ENCODE peak calls at places on chromosomes 11 and 22, in nine cellular contexts. W is upper lobe of right lung, Y is cardiac muscle cell, F is endodermal cell, V is ascending aorta, P is left lung, J is tibial artery, A is DND-41, E is pancreas. Q is an unnamed sample.

GRCh38 chr11:118226294-118226693 is 1.5 kb upstream of the JAML start:
- DNase-seq in V (no peak), A (no peak), Y (no peak), P (peak; percentile 57), E (no peak), W (no peak), F (no peak), J (no peak), Q (no peak)

GRCh38 chr22:41780714-41781507 is 19.6 kb upstream of the CCDC134 start:
- DNase-seq in P (peak; percentile 83), W (peak; percentile 77), E (no peak), F (peak; percentile 64), A (peak; percentile 71), V (peak; percentile 68), J (peak; percentile 69), Y (peak; percentile 68), Q (peak; percentile 96)

GRCh38 chr11:8832571-8833260 is 78.3 kb upstream of the AKIP1 start:
- DNase-seq in P (peak; percentile 57), E (no peak), W (peak; percentile 69), Y (peak; percentile 70), A (peak; percentile 77), F (peak; percentile 69), J (no peak), V (no peak), Q (no peak)

GRCh38 chr11:551131-551530 is 9.4 kb downstream of the LMNTD2 start:
- DNase-seq in V (no peak), P (no peak), E (no peak), J (no peak), F (no peak), W (no peak), A (no peak), Y (no peak), Q (no peak)

GRCh38 chr11:74171630-74172465 is 759 bp downstream of the PPME1 start:
- DNase-seq in F (no peak), J (no peak), W (no peak), E (no peak), P (no peak), V (no peak), Y (no peak), A (no peak), Q (no peak)

GRCh38 chr11:65398362-65398910 is 12.0 kb downstream of the FRMD8 start:
- DNase-seq in E (no peak), P (no peak), J (no peak), A (no peak), F (no peak), V (no peak), W (no peak), Y (no peak), Q (no peak)

GRCh38 chr11:104148074-104148473 is 15.9 kb downstream of the PDGFD start:
- DNase-seq in E (no peak), Y (peak; percentile 64), P (no peak), V (no peak), J (no peak), W (no peak), F (no peak), A (no peak), Q (no peak)

GRCh38 chr11:118491041-118491440 is 36.2 kb upstream of the TTC36 start:
- DNase-seq in V (no peak), E (no peak), A (no peak), F (no peak), Y (no peak), P (no peak), J (no peak), W (no peak), Q (no peak)

GRCh38 chr11:114296190-114296978 is at the start of gene NNMT:
- DNase-seq in F (peak; percentile 20), P (peak; percentile 75), W (peak; percentile 80), V (no peak), E (peak; percentile 19), Y (peak; percentile 99), A (no peak), J (peak; percentile 92), Q (no peak)

GRCh38 chr11:114296979-114297372 is 777 bp downstream of the NNMT start:
- DNase-seq in V (no peak), F (no peak), W (no peak), P (no peak), A (no peak), Y (peak; percentile 41), E (no peak), J (no peak), Q (no peak)

GRCh38 chr11:114297806-114298700 is 1.9 kb downstream of the NNMT start:
- DNase-seq in J (no peak), F (peak; percentile 51), P (no peak), Y (peak; percentile 74), V (no peak), W (no peak), E (no peak), A (no peak), Q (no peak)

GRCh38 chr11:114301088-114301487 is 4.9 kb downstream of the NNMT start:
- DNase-seq in W (no peak), P (no peak), A (no peak), F (no peak), V (no peak), E (no peak), Y (peak; percentile 32), J (no peak), Q (no peak)

DNA sequence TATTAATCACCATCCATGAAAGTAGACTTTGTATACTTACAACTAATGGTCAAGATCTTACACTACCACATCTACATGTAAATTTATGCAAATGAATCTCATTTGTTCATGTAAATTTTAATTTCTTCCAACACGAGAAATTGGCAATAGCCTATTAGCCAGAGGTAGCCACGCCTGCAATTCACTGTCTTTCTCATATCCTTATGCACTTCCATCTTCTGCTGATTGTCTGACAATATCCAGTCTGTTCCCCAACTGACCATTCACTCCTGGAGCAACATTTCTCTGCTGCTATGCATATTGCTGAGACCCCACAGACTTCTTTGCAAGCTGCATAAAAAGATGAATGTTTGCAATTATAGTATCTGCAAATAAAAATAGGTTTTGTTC is 2.5 kb downstream of the NNMT start:
- DNase-seq in J (no peak), A (no peak), V (no peak), W (no peak), P (no peak), F (no peak), Y (peak; percentile 67), E (no peak), Q (no peak)
- H3K4me3 ChIP-seq in J (peak overlapping the region; percentile 64), A (no peak overlapping the region), V (peak overlapping the region; percentile 76), W (peak overlapping the region; percentile 52), P (peak overlapping the region; percentile 32), F (no peak overlapping the region), Y (no peak overlapping the region), E (no peak overlapping the region), Q (no peak overlapping the region)

GRCh38 chr22:20054485-20054884 is 25.6 kb upstream of the DGCR8 start:
- DNase-seq in V (no peak), E (no peak), Y (no peak), W (no peak), J (no peak), P (no peak), A (no peak), F (no peak), Q (no peak)

GRCh38 chr22:20051927-20052308 is 28.1 kb upstream of the DGCR8 start:
- DNase-seq in E (no peak), W (no peak), J (no peak), P (no peak), V (no peak), A (no peak), Y (no peak), F (no peak), Q (no peak)

GRCh38 chr22:20052309-20053250 is 27.5 kb upstream of the DGCR8 start:
- DNase-seq in V (no peak), W (no peak), Y (no peak), E (no peak), P (no peak), F (no peak), J (no peak), A (no peak), Q (no peak)

GRCh38 chr22:20054034-20054427 is 26.0 kb upstream of the DGCR8 start:
- DNase-seq in P (no peak), A (no peak), Y (no peak), F (no peak), W (no peak), E (no peak), J (no peak), V (no peak), Q (no peak)

DNA sequence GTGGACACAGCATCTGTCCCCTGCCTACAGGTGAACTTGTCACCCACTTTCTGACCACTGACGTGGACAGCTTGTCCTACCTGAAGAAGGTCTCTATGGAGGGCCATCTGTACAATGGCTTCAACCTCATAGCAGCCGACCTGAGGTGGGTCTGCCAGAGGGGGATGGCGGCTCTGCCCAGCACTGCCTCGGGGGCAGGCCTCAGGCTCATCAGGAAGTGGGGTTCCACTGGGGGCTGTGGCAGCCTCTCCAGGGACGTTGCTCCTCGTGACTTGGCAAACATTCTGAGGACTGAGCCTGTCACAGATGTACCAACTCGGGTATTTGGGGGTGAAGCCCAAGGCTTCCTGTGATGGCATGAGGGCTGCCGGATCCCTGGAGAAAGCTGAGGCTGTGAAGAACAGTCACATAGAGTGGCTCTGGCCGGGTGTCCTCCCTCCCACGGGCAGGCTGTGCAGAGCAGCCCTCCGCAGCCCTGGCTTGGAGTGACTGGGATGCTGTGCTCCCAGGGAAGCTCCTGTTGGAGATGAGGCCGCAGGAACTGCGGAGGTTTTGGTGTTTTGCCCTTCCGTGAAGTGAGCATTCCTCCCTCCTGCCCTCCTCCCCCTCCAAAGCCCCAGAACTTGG is 26.5 kb upstream of the DGCR8 start:
- DNase-seq in W (no peak), P (no peak), A (no peak), E (no peak), Y (no peak), F (no peak), J (no peak), V (no peak), Q (no peak)
- H3K4me1 ChIP-seq in W (no peaks in the 10 kb centered on the region), P (no peaks in the 10 kb centered on the region), A (no peaks in the 10 kb centered on the region), E (no peaks in the 10 kb centered on the region), Y (peaks cover 2% of the 10 kb centered on the region), F (no peaks in the 10 kb centered on the region), J (no peaks in the 10 kb centered on the region), V (no peaks in the 10 kb centered on the region), Q (no peaks in the 10 kb centered on the region)

GRCh38 chr11:15969701-15970329 is 386.5 kb downstream of the SOX6 start:
- DNase-seq in J (no peak), Y (peak; percentile 92), A (no peak), V (no peak), E (no peak), P (no peak), W (no peak), F (no peak), Q (no peak)

GRCh38 chr11:15970506-15971214 is 385.7 kb downstream of the SOX6 start:
- DNase-seq in P (no peak), V (no peak), E (no peak), F (no peak), A (no peak), W (no peak), Y (no peak), J (no peak), Q (no peak)

GRCh38 chr11:15972838-15973237 is 383.5 kb downstream of the SOX6 start:
- DNase-seq in A (no peak), Y (no peak), J (no peak), V (no peak), E (no peak), W (no peak), P (no peak), F (no peak), Q (no peak)

GRCh38 chr11:15969281-15969680 is 387.1 kb downstream of the SOX6 start:
- DNase-seq in W (no peak), J (peak; percentile 83), E (peak; percentile 53), P (peak; percentile 64), V (peak; percentile 21), F (peak; percentile 53), A (peak; percentile 7), Y (peak; percentile 92), Q (no peak)

GRCh38 chr11:15971215-15971546 is 385.2 kb downstream of the SOX6 start:
- DNase-seq in E (no peak), F (no peak), A (no peak), W (no peak), J (no peak), V (no peak), Y (no peak), P (no peak), Q (no peak)
- H3K27ac ChIP-seq in E (no peak overlapping the region), F (no peak overlapping the region), A (no peak overlapping the region), W (no peak overlapping the region), J (no peak overlapping the region), V (no peak overlapping the region), Y (no peak overlapping the region), P (no peak overlapping the region), Q (no peak overlapping the region)

GRCh38 chr11:62547691-62548281 is 1.2 kb upstream of the AHNAK start:
- DNase-seq in A (no peak), F (no peak), J (peak; percentile 71), E (peak; percentile 40), P (no peak), Y (no peak), V (no peak), W (no peak), Q (no peak)
- H3K4me3 ChIP-seq in A (no peak overlapping the region), F (peak overlapping the region; percentile 88), J (peak overlapping the region; percentile 86), E (no peak overlapping the region), P (peak overlapping the region; percentile 95), Y (peak overlapping the region; percentile 57), V (peak overlapping the region; percentile 98), W (peak overlapping the region; percentile 85), Q (no peak overlapping the region)

Q was measured in CD8-positive, alpha-beta memory T cell.